ENCODE peak calls at places on chromosomes 6 and 20, in six cellular contexts. F is skeletal muscle cell, H is tibial artery, G is fibroblast of lung, M is lung, Y is HFF-Myc. L is an unnamed sample.

GRCh38 chr20:58075980-58076749 is 152.3 kb downstream of the ANKRD60 start:
- DNase-seq in F (no peak), H (no peak), G (peak), M (peak), Y (no peak), L (no peak)

GRCh38 chr6:12001004-12001705 is 11.0 kb upstream of the HIVEP1 start:
- DNase-seq in F (no peak), H (peak), G (no peak), M (no peak), Y (no peak), L (no peak)

GRCh38 chr20:32036716-32037355 is 15.2 kb upstream of the HCK start:
- DNase-seq in F (peak), H (no peak), G (no peak), M (no peak), Y (no peak), L (no peak)

GRCh38 chr6:89148016-89148750 is 2.3 kb downstream of the PM20D2 start:
- DNase-seq in F (no peak), H (no peak), G (peak), M (no peak), Y (no peak), L (no peak)

GRCh38 chr6:11596640-11597237 is 59.2 kb downstream of the TMEM170B start:
- DNase-seq in F (no peak), H (no peak), G (no peak), M (no peak), Y (no peak), L (no peak)

GRCh38 chr6:112180095-112180820 is 74.1 kb downstream of the LAMA4 start:
- DNase-seq in F (peak), H (no peak), G (peak), M (no peak), Y (no peak), L (peak)

GRCh38 chr6:137291441-137291840 is 72.3 kb upstream of the IFNGR1 start:
- DNase-seq in F (peak), H (peak), G (peak), M (peak), Y (peak), L (no peak)

GRCh38 chr6:166760288-166760687 is 133.2 kb upstream of the RPS6KA2 start:
- DNase-seq in F (no peak), H (no peak), G (no peak), M (no peak), Y (no peak), L (no peak)

GRCh38 chr6:89132087-89132486 is 13.8 kb upstream of the PM20D2 start:
- DNase-seq in F (no peak), H (no peak), G (no peak), M (peak), Y (no peak), L (no peak)

GRCh38 chr6:157714153-157714490 is 108.9 kb upstream of the SNX9 start:
- DNase-seq in F (no peak), H (no peak), G (peak), M (no peak), Y (no peak), L (peak)

GRCh38 chr20:1816384-1817381 is 78.5 kb upstream of the SIRPA start:
- DNase-seq in F (peak), H (no peak), G (peak), M (no peak), Y (no peak), L (peak)

GRCh38 chr6:21767891-21768659 is 174.5 kb downstream of the SOX4 start:
- DNase-seq in F (peak), H (no peak), G (peak), M (no peak), Y (no peak), L (peak)

GRCh38 chr6:151058021-151058733 is 181.6 kb upstream of the AKAP12 start:
- DNase-seq in F (no peak), H (no peak), G (peak), M (no peak), Y (no peak), L (no peak)

GRCh38 chr6:92354270-92354831 is 1065.0 kb downstream of the EPHA7 start:
- DNase-seq in F (no peak), H (no peak), G (peak), M (no peak), Y (no peak), L (no peak)

GRCh38 chr6:41194386-41194785 is 6.6 kb downstream of the TREML2 start:
- DNase-seq in F (no peak), H (no peak), G (no peak), M (no peak), Y (no peak), L (no peak)

GRCh38 chr6:122580731-122581130 is 29.5 kb upstream of the PKIB start:
- DNase-seq in F (no peak), H (no peak), G (peak), M (no peak), Y (no peak), L (no peak)

GRCh38 chr20:15033269-15033668 is 695.9 kb upstream of the FLRT3 start:
- DNase-seq in F (no peak), H (no peak), G (no peak), M (no peak), Y (no peak), L (no peak)

GRCh38 chr6:109979033-109979921 is 1.2 kb downstream of the GPR6 start:
- DNase-seq in F (no peak), H (no peak), G (no peak), M (no peak), Y (no peak), L (no peak)

GRCh38 chr6:94130458-94130857 is 711.1 kb upstream of the EPHA7 start:
- DNase-seq in F (no peak), H (no peak), G (no peak), M (no peak), Y (no peak), L (no peak)

GRCh38 chr6:150528648-150529285 is 70.9 kb upstream of the PLEKHG1 start:
- DNase-seq in F (peak), H (peak), G (peak), M (no peak), Y (peak), L (no peak)

GRCh38 chr6:55666811-55667210 is 87.8 kb upstream of the HMGCLL1 start:
- DNase-seq in F (no peak), H (no peak), G (no peak), M (no peak), Y (no peak), L (no peak)

GRCh38 chr6:157121897-157122296 is 201.4 kb downstream of the TMEM242 start:
- DNase-seq in F (no peak), H (peak), G (no peak), M (no peak), Y (no peak), L (no peak)

GRCh38 chr20:577167-577791 is 32.8 kb downstream of the TCF15 start:
- DNase-seq in F (no peak), H (no peak), G (no peak), M (no peak), Y (peak), L (no peak)

GRCh38 chr6:144158133-144158532 is 7.8 kb downstream of the STX11 start:
- DNase-seq in F (peak), H (peak), G (peak), M (peak), Y (no peak), L (peak)

GRCh38 chr6:5584072-5584471 is 322.8 kb downstream of the FARS2 start:
- DNase-seq in F (peak), H (no peak), G (peak), M (no peak), Y (peak), L (peak)

GRCh38 chr20:62704341-62704948 is 4.2 kb upstream of the NTSR1 start:
- DNase-seq in F (peak), H (peak), G (peak), M (peak), Y (peak), L (peak)

GRCh38 chr20:32213870-32214269 is 6.2 kb downstream of the POFUT1 start:
- DNase-seq in F (no peak), H (no peak), G (no peak), M (no peak), Y (no peak), L (no peak)

GRCh38 chr6:34709386-34709785 is 12.8 kb upstream of the ILRUN start:
- DNase-seq in F (peak), H (peak), G (peak), M (peak), Y (no peak), L (no peak)

DNA sequence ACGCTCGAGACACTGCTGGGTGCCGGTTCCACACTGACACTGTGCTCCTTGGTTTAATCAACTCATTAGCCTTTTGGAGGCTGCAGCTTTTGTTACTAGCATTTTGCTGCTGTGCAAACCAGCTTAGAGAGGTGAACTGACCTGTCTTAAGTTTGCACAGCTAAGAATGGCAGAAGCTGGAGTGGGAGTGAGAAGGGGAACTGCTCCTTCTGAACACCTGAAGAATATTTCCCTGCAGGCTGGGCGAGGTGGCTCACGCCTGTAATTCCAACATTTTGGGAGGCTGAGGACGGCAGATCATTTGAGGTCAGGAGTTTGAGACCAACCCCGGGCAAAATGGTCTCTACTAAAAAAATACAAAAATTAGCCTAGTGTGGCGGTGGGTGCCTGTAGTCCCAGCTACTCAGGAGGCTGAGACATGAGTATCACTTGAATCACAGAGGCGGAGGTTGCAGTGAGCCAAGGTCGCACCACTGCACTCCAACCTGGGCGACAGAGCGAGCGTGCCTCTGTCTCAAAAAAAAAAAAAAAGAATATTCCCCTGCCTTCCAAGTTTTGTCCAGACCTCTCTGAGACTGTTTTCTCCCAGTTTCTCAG is 5.0 kb downstream of the CEBPB start:
- DNase-seq in F (no peak), H (no peak), G (no peak), M (no peak), Y (no peak), L (no peak)
- H3K4me3 ChIP-seq in F (no peak), H (no peak), G (no peak), M (no peak), Y (no peak), L (no peak)

DNA sequence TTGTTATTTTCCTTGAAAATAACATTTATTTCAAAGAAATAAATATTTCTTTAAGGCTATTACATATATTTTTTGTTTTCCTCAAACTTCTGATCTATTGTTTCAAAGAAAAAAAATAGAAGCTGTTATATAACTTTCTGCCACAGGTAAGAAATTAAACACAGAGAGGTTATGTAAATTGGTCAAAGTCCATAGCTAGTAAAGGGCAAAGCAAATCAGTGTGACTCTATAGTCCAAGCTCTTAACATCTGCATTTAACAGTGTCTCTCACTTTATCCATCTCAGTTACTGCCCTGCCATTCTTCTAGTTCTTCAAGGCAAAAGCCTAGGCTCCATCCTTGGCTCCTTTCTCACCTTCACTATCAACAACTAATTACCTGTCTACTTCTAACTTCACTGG is 57.1 kb downstream of the RWDD2A start:
- DNase-seq in F (no peak), H (no peak), G (no peak), M (no peak), Y (no peak), L (no peak)
- H3K4me3 ChIP-seq in F (no peak), H (no peak), G (no peak), M (no peak), Y (no peak), L (no peak)

GRCh38 chr6:113338610-113339009 is 518.5 kb upstream of the MARCKS start:
- DNase-seq in F (no peak), H (no peak), G (no peak), M (no peak), Y (no peak), L (no peak)

GRCh38 chr6:113343940-113344339 is 513.2 kb upstream of the MARCKS start:
- DNase-seq in F (no peak), H (no peak), G (no peak), M (no peak), Y (no peak), L (no peak)

GRCh38 chr6:113344969-113345368 is 512.2 kb upstream of the MARCKS start:
- DNase-seq in F (no peak), H (no peak), G (peak), M (no peak), Y (no peak), L (no peak)

GRCh38 chr6:113339173-113339572 is 518.0 kb upstream of the MARCKS start:
- DNase-seq in F (no peak), H (no peak), G (no peak), M (no peak), Y (no peak), L (no peak)

GRCh38 chr6:113340371-113340770 is 516.8 kb upstream of the MARCKS start:
- DNase-seq in F (no peak), H (no peak), G (no peak), M (no peak), Y (no peak), L (no peak)
- H3K4me3 ChIP-seq in F (no peak), H (no peak), G (no peak), M (no peak), Y (no peak), L (no peak)

DNA sequence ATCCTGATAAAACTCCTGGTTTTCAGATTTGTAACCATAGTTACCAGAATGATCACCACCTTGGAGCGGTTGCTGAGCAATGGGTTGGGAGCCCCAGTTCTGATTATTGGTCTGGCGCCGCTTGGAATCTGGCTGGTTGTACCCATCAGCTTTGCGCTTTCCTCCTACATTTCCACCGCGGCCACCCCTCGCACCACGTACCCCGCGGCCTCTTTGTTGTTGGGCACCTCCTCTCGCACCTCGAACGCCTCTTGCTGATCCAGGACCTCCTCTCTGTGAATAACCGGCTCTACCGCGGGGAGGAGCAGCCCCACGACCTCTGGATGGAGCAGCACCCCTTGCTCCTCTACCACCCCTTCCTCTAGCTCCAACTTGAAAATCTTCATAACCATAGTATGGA is 21.1 kb upstream of the SNX14 start:
- DNase-seq in F (no peak), H (no peak), G (no peak), M (no peak), Y (no peak), L (no peak)
- H3K4me3 ChIP-seq in F (no peak), H (no peak), G (no peak), M (no peak), Y (no peak), L (no peak)

GRCh38 chr6:31831350-31832215 is 4.0 kb downstream of the HSPA1B start:
- DNase-seq in F (no peak), H (no peak), G (no peak), M (no peak), Y (no peak), L (no peak)
- H3K4me3 ChIP-seq in F (peak), H (no peak), G (peak), M (no peak), Y (peak), L (peak)

GRCh38 chr20:53934421-53935352 is 135.7 kb downstream of the BCAS1 start:
- DNase-seq in F (peak), H (peak), G (peak), M (no peak), Y (no peak), L (no peak)
- H3K4me3 ChIP-seq in F (no peak), H (no peak), G (no peak), M (no peak), Y (no peak), L (no peak)

DNA sequence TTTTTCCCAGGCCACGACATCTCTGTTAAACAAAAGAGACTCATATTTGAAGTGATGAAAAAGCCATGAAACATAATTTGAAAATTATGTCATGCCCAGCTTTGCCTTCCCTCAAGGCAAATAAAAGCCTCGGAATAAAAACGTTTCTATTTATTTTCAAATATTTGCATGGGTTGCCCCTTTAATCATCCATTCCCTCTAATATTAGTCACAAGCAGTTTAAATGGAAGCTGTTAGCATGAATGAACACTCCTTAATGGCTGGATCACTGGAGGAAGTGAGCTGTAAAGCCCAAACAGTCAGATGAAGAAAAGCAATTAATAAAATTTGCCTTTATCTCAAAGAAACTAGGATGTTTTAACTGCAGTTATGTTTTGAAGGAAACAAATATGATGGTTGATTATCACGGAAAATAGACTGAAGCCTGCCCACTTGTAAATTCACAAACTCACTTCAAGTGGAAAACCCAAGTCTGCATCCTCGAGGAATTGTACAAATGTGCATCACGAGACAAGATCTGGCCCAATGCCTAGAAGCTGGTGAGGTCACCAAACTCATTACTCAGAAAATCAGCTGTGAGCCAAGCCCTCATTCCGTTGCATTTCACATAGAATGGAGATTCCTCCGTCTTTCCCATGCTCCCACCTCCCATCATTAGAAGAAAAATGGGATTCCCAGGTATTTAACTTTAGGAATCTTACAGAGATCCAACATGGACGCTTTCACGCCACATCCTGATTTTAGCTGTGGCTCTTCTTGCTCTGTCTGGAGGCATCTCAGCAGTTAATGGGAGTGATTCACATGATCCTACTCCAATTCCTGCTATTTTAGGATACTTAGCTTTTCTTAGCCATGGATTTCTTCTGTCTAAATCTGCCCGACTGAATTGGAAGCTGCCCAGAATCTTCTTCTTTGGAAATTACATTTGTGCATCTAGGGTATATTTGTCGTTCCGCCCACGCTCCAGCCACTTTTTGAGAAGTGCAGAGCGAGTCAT is 69.0 kb upstream of the STMND1 start:
- DNase-seq in F (peak), H (peak), G (peak), M (peak), Y (peak), L (peak)
- H3K4me3 ChIP-seq in F (peak), H (peak), G (peak), M (no peak), Y (no peak), L (peak)

GRCh38 chr20:21509597-21510331 is 4.1 kb downstream of the NKX2-2 start:
- DNase-seq in F (no peak), H (no peak), G (peak), M (no peak), Y (no peak), L (no peak)

GRCh38 chr20:21508230-21509078 is 5.4 kb downstream of the NKX2-2 start:
- DNase-seq in F (no peak), H (no peak), G (no peak), M (no peak), Y (no peak), L (no peak)

GRCh38 chr20:21510414-21510971 is 3.4 kb downstream of the NKX2-2 start:
- DNase-seq in F (no peak), H (no peak), G (peak), M (no peak), Y (no peak), L (no peak)

GRCh38 chr20:21507275-21508229 is 6.3 kb downstream of the NKX2-2 start:
- DNase-seq in F (no peak), H (no peak), G (no peak), M (no peak), Y (no peak), L (no peak)

DNA sequence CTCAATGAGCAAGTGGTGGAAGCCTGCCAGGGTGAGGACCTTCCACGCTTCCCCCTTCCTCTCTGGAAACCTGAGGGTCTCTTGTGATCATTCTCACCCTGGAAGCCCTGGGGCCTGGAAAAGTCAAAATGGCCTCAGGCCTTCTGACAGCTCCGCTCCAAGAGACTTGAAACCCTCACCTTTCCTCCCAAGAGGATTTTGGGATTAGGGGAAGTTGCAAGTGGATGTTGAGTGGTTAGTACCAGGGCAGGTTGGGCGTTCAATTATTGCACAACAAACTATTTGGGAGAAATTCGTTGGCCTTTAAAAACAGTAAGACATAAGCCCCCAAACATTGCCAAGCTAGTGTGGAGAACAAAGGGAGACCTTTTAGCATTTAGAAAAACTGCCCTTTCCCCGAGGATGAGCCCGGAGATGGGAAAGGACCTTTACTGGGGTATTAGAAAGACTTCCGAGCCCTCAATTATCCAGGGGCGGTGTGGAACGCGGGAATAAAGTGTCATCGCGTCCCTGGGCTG is 4.7 kb downstream of the NKX2-2 start:
- DNase-seq in F (no peak), H (no peak), G (no peak), M (no peak), Y (no peak), L (no peak)
- H3K4me3 ChIP-seq in F (no peak), H (no peak), G (no peak), M (no peak), Y (no peak), L (no peak)